ENCODE peak calls at places on chromosomes 6 and 20, in seven cellular contexts. N, H, J, E, P, R and B are unnamed samples.

GRCh38 chr6:135488023-135488422 is 9.5 kb downstream of the AHI1 start:
- DNase-seq in N (no peak), H (no peak), J (no peak), E (no peak), P (no peak), R (no peak), B (no peak)

GRCh38 chr20:48831702-48832422 is 4.1 kb upstream of the PREX1 start:
- DNase-seq in N (peak), H (peak), J (no peak), E (no peak), P (no peak), R (peak), B (peak)

GRCh38 chr6:35299674-35300073 is 2.1 kb downstream of the DEF6 start:
- DNase-seq in N (no peak), H (no peak), J (no peak), E (peak), P (no peak), R (no peak), B (no peak)

GRCh38 chr20:18527836-18528235 is 20.1 kb downstream of the SEC23B start:
- DNase-seq in N (no peak), H (no peak), J (no peak), E (no peak), P (no peak), R (no peak), B (no peak)

GRCh38 chr6:11632231-11632630 is 94.7 kb downstream of the TMEM170B start:
- DNase-seq in N (no peak), H (no peak), J (no peak), E (no peak), P (no peak), R (no peak), B (no peak)

GRCh38 chr6:87029711-87030314 is 65.1 kb downstream of the CGA start:
- DNase-seq in N (no peak), H (peak), J (peak), E (peak), P (no peak), R (no peak), B (no peak)

GRCh38 chr20:658202-658601 is 5.2 kb upstream of the SRXN1 start:
- DNase-seq in N (no peak), H (no peak), J (no peak), E (no peak), P (no peak), R (no peak), B (no peak)

GRCh38 chr20:10547276-10548114 is 112.4 kb downstream of the SLX4IP start:
- DNase-seq in N (no peak), H (no peak), J (no peak), E (no peak), P (no peak), R (no peak), B (no peak)

GRCh38 chr20:24497851-24498250 is 28.4 kb downstream of the SYNDIG1 start:
- DNase-seq in N (no peak), H (no peak), J (no peak), E (no peak), P (no peak), R (no peak), B (no peak)

GRCh38 chr20:3094848-3095629 is 10.5 kb upstream of the AVP start:
- DNase-seq in N (no peak), H (no peak), J (no peak), E (no peak), P (no peak), R (no peak), B (no peak)

GRCh38 chr6:32975886-32976285 is 7.5 kb downstream of the BRD2 start:
- DNase-seq in N (no peak), H (no peak), J (no peak), E (no peak), P (no peak), R (no peak), B (no peak)

GRCh38 chr20:2619337-2619736 is 33.1 kb upstream of the NOP56 start:
- DNase-seq in N (no peak), H (no peak), J (no peak), E (no peak), P (no peak), R (no peak), B (no peak)

GRCh38 chr6:162690158-162690557 is 37.4 kb downstream of the PRKN start:
- DNase-seq in N (no peak), H (no peak), J (no peak), E (no peak), P (no peak), R (no peak), B (no peak)

GRCh38 chr6:157300006-157300405 is 23.3 kb downstream of the TMEM242 start:
- DNase-seq in N (no peak), H (no peak), J (no peak), E (no peak), P (no peak), R (no peak), B (no peak)

GRCh38 chr6:158605266-158605878 is 39.2 kb downstream of the DYNLT1 start:
- DNase-seq in N (peak), H (peak), J (peak), E (peak), P (no peak), R (no peak), B (peak)

GRCh38 chr6:35428421-35429149 is 23.6 kb upstream of the FANCE start:
- DNase-seq in N (no peak), H (no peak), J (no peak), E (no peak), P (peak), R (no peak), B (no peak)

GRCh38 chr6:149696904-149697303 is 21.0 kb downstream of the LATS1 start:
- DNase-seq in N (no peak), H (no peak), J (no peak), E (peak), P (no peak), R (no peak), B (no peak)

GRCh38 chr6:14837435-14837834 is 408.4 kb upstream of the JARID2 start:
- DNase-seq in N (no peak), H (no peak), J (no peak), E (no peak), P (no peak), R (no peak), B (no peak)

GRCh38 chr6:280775-281468 is 11.4 kb upstream of the DUSP22 start:
- DNase-seq in N (no peak), H (no peak), J (no peak), E (no peak), P (no peak), R (no peak), B (no peak)

GRCh38 chr6:30735668-30736314 is 6.7 kb downstream of the FLOT1 start:
- DNase-seq in N (no peak), H (no peak), J (no peak), E (no peak), P (no peak), R (no peak), B (no peak)

GRCh38 chr20:38260378-38261053 is at the start of gene KIAA1755:
- DNase-seq in N (no peak), H (peak), J (no peak), E (no peak), P (no peak), R (peak), B (peak)

GRCh38 chr6:52333840-52334200 is 28.1 kb upstream of the PAQR8 start:
- DNase-seq in N (no peak), H (no peak), J (no peak), E (peak), P (no peak), R (no peak), B (no peak)

GRCh38 chr6:85643530-85644373 is 1.1 kb upstream of the SYNCRIP start:
- DNase-seq in N (peak), H (peak), J (peak), E (peak), P (peak), R (peak), B (peak)

GRCh38 chr6:150403458-150404245 is 34.8 kb downstream of the IYD start:
- DNase-seq in N (no peak), H (no peak), J (no peak), E (no peak), P (no peak), R (peak), B (no peak)

GRCh38 chr6:31588871-31589650 is 3.0 kb downstream of the LST1 start:
- DNase-seq in N (no peak), H (no peak), J (no peak), E (no peak), P (no peak), R (no peak), B (peak)

GRCh38 chr6:149934249-149935156 is 7.3 kb upstream of the ULBP2 start:
- DNase-seq in N (peak), H (peak), J (peak), E (peak), P (peak), R (peak), B (peak)

GRCh38 chr20:8524716-8525343 is 392.8 kb downstream of the PLCB1 start:
- DNase-seq in N (no peak), H (no peak), J (no peak), E (no peak), P (no peak), R (no peak), B (no peak)
- H3K4me3 ChIP-seq in N (no peak), H (no peak), J (no peak), E (no peak), P (no peak), R (no peak), B (no peak)

GRCh38 chr6:142913511-142914047 is 31.4 kb downstream of the HIVEP2 start:
- DNase-seq in N (no peak), H (no peak), J (no peak), E (peak), P (no peak), R (no peak), B (no peak)
- H3K4me3 ChIP-seq in N (no peak), H (no peak), J (no peak), E (peak), P (no peak), R (no peak), B (no peak)

GRCh38 chr6:143196525-143197225 is 136.0 kb downstream of the AIG1 start:
- DNase-seq in N (no peak), H (peak), J (no peak), E (no peak), P (no peak), R (no peak), B (no peak)
- H3K4me3 ChIP-seq in N (no peak), H (no peak), J (no peak), E (no peak), P (no peak), R (no peak), B (no peak)

GRCh38 chr6:129647044-129647443 is 62.9 kb downstream of the ARHGAP18 start:
- DNase-seq in N (no peak), H (no peak), J (no peak), E (no peak), P (no peak), R (no peak), B (no peak)
- H3K4me3 ChIP-seq in N (no peak), H (no peak), J (no peak), E (no peak), P (no peak), R (no peak), B (no peak)

DNA sequence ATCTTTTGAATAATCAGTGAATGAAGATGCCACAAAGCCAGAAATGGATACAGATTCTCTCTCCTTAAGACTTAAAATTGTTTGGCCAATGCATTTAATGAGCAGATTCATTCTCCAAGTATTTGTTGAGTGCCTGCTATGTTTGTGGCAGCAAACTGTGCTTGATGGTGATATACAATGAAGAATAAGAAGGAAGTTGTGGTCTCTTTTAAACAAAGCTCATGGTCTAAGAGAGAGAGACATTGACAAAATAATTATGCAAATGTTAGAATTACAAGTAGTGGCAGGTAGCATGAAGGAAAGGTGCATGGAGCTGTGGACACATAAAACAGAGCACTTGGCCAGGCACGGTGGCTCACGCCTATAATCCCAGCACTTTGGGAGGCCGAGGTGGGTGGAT is 28.3 kb downstream of the NFATC2 start:
- DNase-seq in N (no peak), H (no peak), J (no peak), E (no peak), P (no peak), R (no peak), B (no peak)
- H3K4me3 ChIP-seq in N (no peak), H (no peak), J (no peak), E (peak), P (no peak), R (no peak), B (no peak)

DNA sequence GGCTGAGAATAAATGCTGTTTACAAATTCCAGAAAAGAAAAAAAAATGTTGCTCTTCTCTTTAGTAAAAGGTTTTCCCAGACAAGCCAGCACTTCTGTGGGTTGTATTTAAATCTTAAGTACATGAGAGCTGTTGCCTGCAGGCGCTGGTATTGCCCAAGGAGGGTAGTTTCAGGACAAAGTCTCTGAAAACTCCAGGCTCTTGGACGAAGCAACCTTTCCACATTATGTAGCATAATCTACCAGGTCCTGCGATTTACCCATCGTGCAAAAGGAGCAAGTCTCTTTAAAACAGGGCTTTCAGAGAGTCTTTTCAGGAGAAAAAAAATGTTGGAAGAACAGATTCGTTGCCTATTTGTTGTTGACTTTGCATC is 65.6 kb downstream of the PLG start:
- DNase-seq in N (no peak), H (no peak), J (no peak), E (no peak), P (no peak), R (no peak), B (no peak)
- H3K4me3 ChIP-seq in N (no peak), H (peak), J (no peak), E (no peak), P (no peak), R (no peak), B (no peak)

DNA sequence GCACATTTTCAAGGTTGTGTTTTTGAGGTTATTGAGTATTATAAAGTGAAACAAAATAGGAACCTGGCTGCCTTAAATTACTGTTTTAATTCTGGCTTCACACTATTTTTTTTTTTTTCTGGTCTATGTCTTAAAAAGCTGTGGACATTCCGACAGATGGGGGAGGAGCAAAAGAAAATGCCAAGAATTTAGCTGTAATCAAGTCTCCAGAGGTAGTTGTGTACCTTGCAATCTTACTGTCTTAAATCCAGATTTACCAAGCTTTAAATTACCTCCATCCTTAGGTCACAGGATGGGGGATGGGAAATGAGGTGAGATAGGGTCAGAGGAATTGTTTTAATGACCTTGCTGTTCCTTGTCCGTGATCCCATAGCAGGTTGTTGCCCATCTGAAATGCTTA is 182.8 kb downstream of the UTRN start:
- DNase-seq in N (no peak), H (peak), J (no peak), E (no peak), P (no peak), R (no peak), B (no peak)
- H3K4me3 ChIP-seq in N (no peak), H (no peak), J (no peak), E (peak), P (no peak), R (no peak), B (no peak)

GRCh38 chr20:20365593-20365992 is 2.3 kb upstream of the INSM1 start:
- DNase-seq in N (no peak), H (no peak), J (no peak), E (no peak), P (no peak), R (no peak), B (no peak)

GRCh38 chr20:20368414-20369352 is 779 bp downstream of the INSM1 start:
- DNase-seq in N (no peak), H (peak), J (no peak), E (no peak), P (no peak), R (no peak), B (peak)

GRCh38 chr20:20367681-20368413 is at the start of gene INSM1:
- DNase-seq in N (no peak), H (peak), J (no peak), E (no peak), P (no peak), R (no peak), B (peak)

GRCh38 chr20:20366551-20366895 is 1.4 kb upstream of the INSM1 start:
- DNase-seq in N (no peak), H (no peak), J (no peak), E (no peak), P (no peak), R (no peak), B (peak)

GRCh38 chr20:20366896-20367680 is 816 bp upstream of the INSM1 start:
- DNase-seq in N (no peak), H (peak), J (no peak), E (no peak), P (no peak), R (no peak), B (no peak)
- H3K4me3 ChIP-seq in N (no peak), H (peak), J (no peak), E (no peak), P (no peak), R (peak), B (peak)

GRCh38 chr20:17228624-17229061 is 1.8 kb downstream of the PCSK2 start:
- DNase-seq in N (peak), H (peak), J (no peak), E (no peak), P (peak), R (no peak), B (peak)
- H3K4me3 ChIP-seq in N (no peak), H (peak), J (no peak), E (no peak), P (no peak), R (no peak), B (peak)